ENCODE peak calls at places on chromosomes 4 and X, in ten cellular contexts. J is fibroblast of lung, G is suprapubic skin, O is BE2C, M is uterus, N is brain microvascular endothelial cell, V is right lobe of liver, K is transverse colon, R is endodermal cell, P is tibial artery. H is an unnamed sample. For H3K36me3, the result is how much of the 10 kb centered on the place peaks cover.

GRCh38 chr4:113411496-113411938 is 350.0 kb downstream of the CAMK2D start:
- DNase-seq in J (peak), N (peak), M (no peak), K (no peak), G (no peak), V (peak), R (no peak), O (no peak), P (no peak), H (peak)

GRCh38 chr4:73815145-73815544 is 21.3 kb upstream of the CXCL6 start:
- DNase-seq in G (no peak), V (no peak), N (no peak), M (no peak), K (no peak), P (no peak), J (peak), O (no peak), R (no peak), H (no peak)

GRCh38 chr4:165384608-165385007 is 5.8 kb downstream of the CPE start:
- DNase-seq in G (no peak), P (no peak), R (no peak), V (no peak), K (no peak), N (no peak), O (no peak), J (peak), M (no peak), H (no peak)

GRCh38 chr4:46922205-46922604 is 13.2 kb upstream of the COX7B2 start:
- DNase-seq in V (no peak), K (no peak), J (peak), G (no peak), R (no peak), P (no peak), M (no peak), O (no peak), N (no peak), H (no peak)

GRCh38 chrX:73823473-73824004 is 260.5 kb downstream of the CHIC1 start:
- DNase-seq in N (no peak), G (no peak), P (no peak), R (no peak), M (no peak), J (no peak), K (no peak), V (no peak), O (no peak), H (no peak)

GRCh38 chr4:100588076-100588475 is 70.3 kb upstream of the EMCN start:
- DNase-seq in R (no peak), K (no peak), G (no peak), N (no peak), V (no peak), P (no peak), M (no peak), O (no peak), J (no peak), H (no peak)

GRCh38 chr4:142406917-142407501 is 439.1 kb downstream of the INPP4B start:
- DNase-seq in M (no peak), V (no peak), J (peak), K (no peak), N (no peak), R (no peak), P (no peak), O (no peak), G (no peak), H (no peak)

GRCh38 chr4:84965558-84966381 is 720 bp downstream of the WDFY3 start:
- DNase-seq in O (peak), R (peak), M (peak), J (peak), G (peak), V (peak), P (peak), N (no peak), K (peak), H (no peak)

GRCh38 chr4:156252300-156253016 is 298.8 kb upstream of the CTSO start:
- DNase-seq in O (no peak), N (peak), P (no peak), G (no peak), M (no peak), V (no peak), R (no peak), J (peak), K (no peak), H (peak)

GRCh38 chr4:47713156-47713834 is 124.6 kb downstream of the CORIN start:
- DNase-seq in J (no peak), R (no peak), G (no peak), K (no peak), P (no peak), V (no peak), N (no peak), O (no peak), M (no peak), H (no peak)

GRCh38 chrX:155949098-155949497 is 48.4 kb upstream of the IL9R start:
- DNase-seq in V (no peak), J (no peak), N (no peak), R (no peak), K (no peak), O (no peak), G (no peak), P (no peak), M (no peak), H (no peak)

GRCh38 chrX:30831082-30831481 is 58.0 kb downstream of the TAB3 start:
- DNase-seq in J (peak), K (no peak), R (no peak), O (no peak), V (no peak), M (no peak), P (no peak), N (no peak), G (no peak), H (no peak)

GRCh38 chr4:2785613-2786012 is 7.3 kb upstream of the SH3BP2 start:
- DNase-seq in M (no peak), P (peak), V (no peak), R (peak), N (no peak), O (no peak), K (no peak), J (no peak), G (peak), H (no peak)

GRCh38 chr4:14877246-14878220 is 124.7 kb upstream of the CPEB2 start:
- DNase-seq in K (no peak), M (no peak), J (peak), N (no peak), V (no peak), G (no peak), P (no peak), O (no peak), R (no peak), H (no peak)
- TF ChIP-seq CTCF in K (no peak), M (no peak), J (no peak), N (no peak), V (no peak), G (no peak), P (no peak), O (no peak), R (no peak), H (no peak)

GRCh38 chrX:46840946-46841740 is 4.3 kb downstream of the RP2 start:
- DNase-seq in P (no peak), R (no peak), N (peak), O (peak), V (no peak), J (peak), G (no peak), M (no peak), K (no peak), H (no peak)

GRCh38 chrX:46836701-46837542 is at the start of gene RP2:
- DNase-seq in J (peak), N (peak), G (peak), P (peak), V (peak), O (peak), K (peak), R (peak), M (peak), H (peak)

GRCh38 chrX:46837543-46838481 is 969 bp downstream of the RP2 start:
- DNase-seq in J (peak), K (no peak), G (no peak), N (no peak), R (no peak), P (no peak), O (no peak), M (no peak), V (no peak), H (no peak)

GRCh38 chrX:46838974-46839480 is 2.2 kb downstream of the RP2 start:
- DNase-seq in J (peak), G (no peak), R (no peak), P (no peak), O (no peak), N (no peak), V (no peak), M (no peak), K (no peak), H (no peak)

GRCh38 chrX:46838482-46838857 is 1.6 kb downstream of the RP2 start:
- DNase-seq in K (no peak), R (no peak), V (no peak), P (no peak), J (no peak), N (no peak), M (no peak), O (no peak), G (no peak), H (no peak)
- H3K4me3 ChIP-seq in K (no peak), R (peak), V (peak), P (peak), J (peak), N (peak), M (no peak), O (peak), G (peak), H (peak)

GRCh38 chrX:41150043-41150442 is 64.8 kb downstream of the USP9X start:
- DNase-seq in P (no peak), K (no peak), O (no peak), N (no peak), M (no peak), V (no peak), G (no peak), R (no peak), J (no peak), H (no peak)
- H3K36me3 ChIP-seq in P (under half), K (under half), O (under half), N (under half), M (under half), V (under half), G (under half), R (half or more), J (under half), H (under half)

DNA sequence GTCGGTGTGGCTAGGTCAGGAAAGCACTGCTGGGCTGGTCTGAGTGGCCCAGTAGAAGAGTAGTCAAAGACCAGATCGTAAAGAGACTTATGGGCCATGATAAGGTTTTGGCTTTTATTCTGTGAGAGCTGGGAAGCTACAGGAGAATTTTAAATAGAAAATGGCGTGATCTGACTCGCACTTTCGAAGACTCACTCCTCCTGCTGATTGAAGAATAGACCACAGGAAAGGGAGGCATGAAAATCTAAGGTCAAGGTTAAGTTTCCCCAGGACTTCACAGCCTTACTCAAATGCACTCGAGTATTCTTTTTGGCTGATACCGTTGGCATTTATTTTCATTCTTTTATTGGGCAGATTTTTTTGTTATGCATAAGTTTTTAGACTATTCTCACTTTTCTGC is 231.4 kb upstream of the ANKRD50 start:
- DNase-seq in G (no peak), P (no peak), N (no peak), J (no peak), V (no peak), R (no peak), K (no peak), O (no peak), M (no peak), H (no peak)
- TF ChIP-seq CTCF in G (no peak), P (no peak), N (no peak), J (no peak), V (no peak), R (no peak), K (no peak), O (peak), M (no peak), H (no peak)

GRCh38 chrX:10620121-10620699 is at the start of gene MID1:
- DNase-seq in R (peak), M (peak), V (peak), O (peak), P (peak), K (peak), G (peak), N (peak), J (peak), H (no peak)

GRCh38 chrX:10617964-10618342 is 2.4 kb downstream of the MID1 start:
- DNase-seq in G (no peak), M (no peak), P (no peak), N (peak), J (peak), R (no peak), K (no peak), O (peak), V (no peak), H (no peak)

GRCh38 chrX:10618911-10619310 is 1.5 kb downstream of the MID1 start:
- DNase-seq in K (no peak), N (no peak), G (no peak), V (no peak), O (no peak), J (peak), R (no peak), P (no peak), M (no peak), H (no peak)

GRCh38 chrX:10617186-10617963 is 3.0 kb downstream of the MID1 start:
- DNase-seq in O (no peak), G (no peak), K (no peak), P (no peak), N (no peak), V (no peak), R (no peak), M (no peak), J (peak), H (no peak)

GRCh38 chrX:10619311-10620015 is 922 bp downstream of the MID1 start:
- DNase-seq in J (peak), K (no peak), G (no peak), R (no peak), O (no peak), V (no peak), N (peak), M (no peak), P (no peak), H (no peak)
- H3K4me3 ChIP-seq in J (peak), K (peak), G (peak), R (peak), O (peak), V (peak), N (peak), M (peak), P (peak), H (peak)

H was measured in BJ.